ENCODE peak calls at places on chromosomes 12 and 14, in five cellular contexts. One of them, this sample, is unnamed.

GRCh38 chr14:50228313-50228712 is 3.1 kb downstream of the SOS2 start:
- DNase-seq in hepatic stellate cell: no peak
- DNase-seq in posterior cingulate gyrus: no peak
- DNase-seq in cardiac muscle cell: no peak
- DNase-seq in D341Med: no peak
- DNase-seq in this sample: no peak

GRCh38 chr12:112424126-112424525 is 5.4 kb downstream of the PTPN11 start:
- DNase-seq in hepatic stellate cell: no peak
- DNase-seq in posterior cingulate gyrus: no peak
- DNase-seq in cardiac muscle cell: no peak
- DNase-seq in D341Med: no peak
- DNase-seq in this sample: no peak

GRCh38 chr12:52086366-52086765 is 6.9 kb downstream of the SMIM41 start:
- DNase-seq in cardiac muscle cell: no peak
- DNase-seq in posterior cingulate gyrus: no peak
- DNase-seq in D341Med: no peak
- DNase-seq in hepatic stellate cell: no peak
- DNase-seq in this sample: no peak

GRCh38 chr12:109621271-109621671 is 47.7 kb downstream of the MVK start:
- DNase-seq in D341Med: no peak
- DNase-seq in hepatic stellate cell: no peak
- DNase-seq in posterior cingulate gyrus: no peak
- DNase-seq in cardiac muscle cell: peak
- DNase-seq in this sample: no peak

GRCh38 chr12:108616941-108617858 is 16.5 kb downstream of the SELPLG start:
- DNase-seq in posterior cingulate gyrus: no peak
- DNase-seq in hepatic stellate cell: no peak
- DNase-seq in D341Med: no peak
- DNase-seq in cardiac muscle cell: no peak
- DNase-seq in this sample: no peak

GRCh38 chr12:54967461-54967860 is 17.1 kb downstream of the TESPA1 start:
- DNase-seq in cardiac muscle cell: peak
- DNase-seq in posterior cingulate gyrus: no peak
- DNase-seq in hepatic stellate cell: no peak
- DNase-seq in D341Med: no peak
- DNase-seq in this sample: no peak

GRCh38 chr12:88625316-88625715 is 45.0 kb upstream of the KITLG start:
- DNase-seq in hepatic stellate cell: no peak
- DNase-seq in D341Med: no peak
- DNase-seq in posterior cingulate gyrus: no peak
- DNase-seq in cardiac muscle cell: no peak
- DNase-seq in this sample: peak

GRCh38 chr12:12896261-12896660 is 4.9 kb downstream of the GPRC5A start:
- DNase-seq in posterior cingulate gyrus: no peak
- DNase-seq in D341Med: no peak
- DNase-seq in cardiac muscle cell: peak
- DNase-seq in hepatic stellate cell: peak
- DNase-seq in this sample: no peak

GRCh38 chr12:53219956-53220856 is 11.8 kb downstream of the RARG start:
- DNase-seq in hepatic stellate cell: peak
- DNase-seq in cardiac muscle cell: peak
- DNase-seq in D341Med: no peak
- DNase-seq in posterior cingulate gyrus: peak
- DNase-seq in this sample: peak

GRCh38 chr14:79483472-79483871 is 727.8 kb downstream of the DIO2 start:
- DNase-seq in D341Med: no peak
- DNase-seq in posterior cingulate gyrus: no peak
- DNase-seq in cardiac muscle cell: peak
- DNase-seq in hepatic stellate cell: peak
- DNase-seq in this sample: peak

GRCh38 chr14:37257651-37258050 is 59.9 kb downstream of the MIPOL1 start:
- DNase-seq in hepatic stellate cell: no peak
- DNase-seq in posterior cingulate gyrus: no peak
- DNase-seq in cardiac muscle cell: no peak
- DNase-seq in D341Med: no peak
- DNase-seq in this sample: no peak

GRCh38 chr12:124605150-124605549 is 37.7 kb upstream of the NCOR2 start:
- DNase-seq in hepatic stellate cell: no peak
- DNase-seq in cardiac muscle cell: no peak
- DNase-seq in D341Med: no peak
- DNase-seq in posterior cingulate gyrus: no peak
- DNase-seq in this sample: peak

GRCh38 chr14:89337912-89338311 is 79.1 kb downstream of the FOXN3 start:
- DNase-seq in cardiac muscle cell: peak
- DNase-seq in hepatic stellate cell: no peak
- DNase-seq in posterior cingulate gyrus: no peak
- DNase-seq in D341Med: no peak
- DNase-seq in this sample: no peak

GRCh38 chr12:62332598-62332997 is 72.4 kb downstream of the USP15 start:
- DNase-seq in hepatic stellate cell: peak
- DNase-seq in posterior cingulate gyrus: no peak
- DNase-seq in D341Med: no peak
- DNase-seq in cardiac muscle cell: peak
- DNase-seq in this sample: no peak

GRCh38 chr14:29085546-29085945 is 319.0 kb downstream of the FOXG1 start:
- DNase-seq in cardiac muscle cell: peak
- DNase-seq in hepatic stellate cell: no peak
- DNase-seq in D341Med: no peak
- DNase-seq in posterior cingulate gyrus: no peak
- DNase-seq in this sample: peak

GRCh38 chr12:93025145-93026103 is 96.3 kb upstream of the EEA1 start:
- DNase-seq in posterior cingulate gyrus: no peak
- DNase-seq in cardiac muscle cell: peak
- DNase-seq in hepatic stellate cell: peak
- DNase-seq in D341Med: peak
- DNase-seq in this sample: peak

GRCh38 chr12:30753761-30754382 is 879 bp downstream of the CAPRIN2 start:
- DNase-seq in D341Med: no peak
- DNase-seq in posterior cingulate gyrus: no peak
- DNase-seq in hepatic stellate cell: peak
- DNase-seq in cardiac muscle cell: peak
- DNase-seq in this sample: peak

GRCh38 chr12:24708718-24709117 is 240.2 kb downstream of the BCAT1 start:
- DNase-seq in posterior cingulate gyrus: no peak
- DNase-seq in hepatic stellate cell: no peak
- DNase-seq in cardiac muscle cell: no peak
- DNase-seq in D341Med: no peak
- DNase-seq in this sample: no peak

GRCh38 chr14:37924622-37925021 is 283.1 kb upstream of the SSTR1 start:
- DNase-seq in D341Med: no peak
- DNase-seq in cardiac muscle cell: no peak
- DNase-seq in hepatic stellate cell: no peak
- DNase-seq in posterior cingulate gyrus: no peak
- DNase-seq in this sample: no peak

GRCh38 chr12:30417697-30418231 is 277.9 kb downstream of the IPO8 start:
- DNase-seq in cardiac muscle cell: peak
- DNase-seq in hepatic stellate cell: peak
- DNase-seq in posterior cingulate gyrus: no peak
- DNase-seq in D341Med: no peak
- DNase-seq in this sample: peak

GRCh38 chr14:56004807-56005579 is 113.2 kb upstream of the PELI2 start:
- DNase-seq in posterior cingulate gyrus: no peak
- DNase-seq in cardiac muscle cell: peak
- DNase-seq in D341Med: no peak
- DNase-seq in hepatic stellate cell: peak
- DNase-seq in this sample: no peak

GRCh38 chr14:99603471-99603933 is 505 bp downstream of the CCDC85C start:
- DNase-seq in posterior cingulate gyrus: no peak
- DNase-seq in hepatic stellate cell: peak
- DNase-seq in D341Med: peak
- DNase-seq in cardiac muscle cell: peak
- DNase-seq in this sample: peak

GRCh38 chr14:96368534-96368933 is 5.2 kb downstream of the GSKIP start:
- DNase-seq in cardiac muscle cell: no peak
- DNase-seq in D341Med: no peak
- DNase-seq in posterior cingulate gyrus: no peak
- DNase-seq in hepatic stellate cell: no peak
- DNase-seq in this sample: no peak

GRCh38 chr12:13196302-13196921 is at the start of gene EMP1:
- DNase-seq in hepatic stellate cell: peak
- DNase-seq in cardiac muscle cell: peak
- DNase-seq in D341Med: no peak
- DNase-seq in posterior cingulate gyrus: peak
- DNase-seq in this sample: no peak

GRCh38 chr12:6461401-6462233 is 8.9 kb downstream of the VAMP1 start:
- DNase-seq in D341Med: no peak
- DNase-seq in hepatic stellate cell: no peak
- DNase-seq in cardiac muscle cell: no peak
- DNase-seq in posterior cingulate gyrus: peak
- DNase-seq in this sample: no peak

GRCh38 chr12:9651265-9651729 is 18.2 kb upstream of the CLEC2D start:
- DNase-seq in cardiac muscle cell: peak
- DNase-seq in hepatic stellate cell: no peak
- DNase-seq in posterior cingulate gyrus: no peak
- DNase-seq in D341Med: no peak
- DNase-seq in this sample: no peak

GRCh38 chr12:47835017-47835830 is 15.5 kb upstream of the HDAC7 start:
- DNase-seq in cardiac muscle cell: no peak
- DNase-seq in hepatic stellate cell: no peak
- DNase-seq in D341Med: no peak
- DNase-seq in posterior cingulate gyrus: no peak
- DNase-seq in this sample: no peak

GRCh38 chr12:108948369-108948768 is 68.5 kb downstream of the DAO start:
- DNase-seq in cardiac muscle cell: no peak
- DNase-seq in D341Med: no peak
- DNase-seq in posterior cingulate gyrus: no peak
- DNase-seq in hepatic stellate cell: no peak
- DNase-seq in this sample: no peak

GRCh38 chr12:62190921-62191746 is 69.1 kb upstream of the USP15 start:
- DNase-seq in posterior cingulate gyrus: peak
- DNase-seq in hepatic stellate cell: peak
- DNase-seq in cardiac muscle cell: no peak
- DNase-seq in D341Med: peak
- DNase-seq in this sample: peak

GRCh38 chr12:65282840-65283239 is 4.4 kb downstream of the MSRB3 start:
- DNase-seq in D341Med: no peak
- DNase-seq in cardiac muscle cell: no peak
- DNase-seq in hepatic stellate cell: no peak
- DNase-seq in posterior cingulate gyrus: no peak
- DNase-seq in this sample: no peak

GRCh38 chr12:122354958-122355641 is 67.4 kb downstream of the CLIP1 start:
- DNase-seq in hepatic stellate cell: no peak
- DNase-seq in D341Med: peak
- DNase-seq in posterior cingulate gyrus: peak
- DNase-seq in cardiac muscle cell: no peak
- DNase-seq in this sample: peak

GRCh38 chr14:76514599-76514998 is 138.7 kb downstream of the ESRRB start:
- DNase-seq in posterior cingulate gyrus: no peak
- DNase-seq in hepatic stellate cell: no peak
- DNase-seq in D341Med: peak
- DNase-seq in cardiac muscle cell: peak
- DNase-seq in this sample: no peak

GRCh38 chr12:6450869-6451347 is 934 bp upstream of the TAPBPL start:
- DNase-seq in D341Med: no peak
- DNase-seq in posterior cingulate gyrus: peak
- DNase-seq in cardiac muscle cell: no peak
- DNase-seq in hepatic stellate cell: peak
- DNase-seq in this sample: no peak

GRCh38 chr14:50040401-50040775 is 76.0 kb downstream of the VCPKMT start:
- DNase-seq in posterior cingulate gyrus: no peak
- DNase-seq in D341Med: no peak
- DNase-seq in hepatic stellate cell: peak
- DNase-seq in cardiac muscle cell: peak
- DNase-seq in this sample: no peak